ENCODE peak calls at places on chromosome 5, in six cellular contexts. P is psoas muscle; J is heart right ventricle; V is CD8-positive, alpha-beta T cell; W is iPS DF 6.9; Y is CD8-positive, alpha-beta memory T cell. Q is an unnamed sample.

GRCh38 chr5:10502130-10502529 is 60.5 kb downstream of the ROPN1L start:
- DNase-seq in P (no peak), J (no peak), V (no peak), W (no peak), Y (no peak), Q (no peak)

GRCh38 chr5:17172801-17173200 is 44.6 kb upstream of the BASP1 start:
- DNase-seq in P (no peak), J (no peak), V (no peak), W (no peak), Y (no peak), Q (no peak)

GRCh38 chr5:33994845-33995244 is 10.4 kb upstream of the SLC45A2 start:
- DNase-seq in P (no peak), J (no peak), V (no peak), W (no peak), Y (no peak), Q (no peak)

GRCh38 chr5:14190194-14191164 is 47.3 kb downstream of the TRIO start:
- DNase-seq in P (peak; percentile 55), J (no peak), V (no peak), W (no peak), Y (no peak), Q (no peak)

GRCh38 chr5:68739752-68740151 is 354.1 kb upstream of the SLC30A5 start:
- DNase-seq in P (no peak), J (no peak), V (no peak), W (no peak), Y (no peak), Q (no peak)

GRCh38 chr5:170681013-170681433 is 102.5 kb upstream of the GABRP start:
- DNase-seq in P (no peak), J (peak; percentile 21), V (no peak), W (peak; percentile 37), Y (no peak), Q (no peak)

GRCh38 chr5:143308726-143309125 is 94.8 kb downstream of the NR3C1 start:
- DNase-seq in P (no peak), J (no peak), V (no peak), W (no peak), Y (no peak), Q (no peak)

GRCh38 chr5:6773342-6774035 is 60.3 kb downstream of the TENT4A start:
- DNase-seq in P (no peak), J (no peak), V (no peak), W (no peak), Y (no peak), Q (no peak)

GRCh38 chr5:10401499-10401898 is 40.2 kb upstream of the ROPN1L start:
- DNase-seq in P (no peak), J (no peak), V (no peak), W (no peak), Y (no peak), Q (no peak)

GRCh38 chr5:68924490-68925145 is 169.2 kb upstream of the SLC30A5 start:
- DNase-seq in P (no peak), J (no peak), V (no peak), W (no peak), Y (no peak), Q (peak; percentile 33)

GRCh38 chr5:154493274-154493673 is 15.2 kb upstream of the HAND1 start:
- DNase-seq in P (no peak), J (no peak), V (no peak), W (no peak), Y (no peak), Q (no peak)

GRCh38 chr5:173383711-173384110 is 55.5 kb upstream of the STC2 start:
- DNase-seq in P (no peak), J (no peak), V (no peak), W (no peak), Y (no peak), Q (no peak)

GRCh38 chr5:119315516-119315949 is 40.3 kb upstream of the TNFAIP8 start:
- DNase-seq in P (no peak), J (no peak), V (peak; percentile 70), W (no peak), Y (peak; percentile 67), Q (no peak)

GRCh38 chr5:71744009-71744792 is 25.1 kb downstream of the CARTPT start:
- DNase-seq in P (no peak), J (no peak), V (no peak), W (no peak), Y (no peak), Q (no peak)

GRCh38 chr5:138605254-138605972 is 30.2 kb upstream of the HSPA9 start:
- DNase-seq in P (no peak), J (no peak), V (no peak), W (no peak), Y (no peak), Q (no peak)

GRCh38 chr5:43041669-43042175 is 1.6 kb upstream of the ANXA2R start:
- DNase-seq in P (peak; percentile 53), J (no peak), V (no peak), W (no peak), Y (no peak), Q (no peak)

GRCh38 chr5:140344683-140345423 is 1.6 kb downstream of the HBEGF start:
- DNase-seq in P (peak; percentile 46), J (no peak), V (no peak), W (no peak), Y (no peak), Q (no peak)

GRCh38 chr5:67289763-67290521 is 93.3 kb upstream of the CD180 start:
- DNase-seq in P (peak; percentile 33), J (no peak), V (no peak), W (no peak), Y (no peak), Q (no peak)

GRCh38 chr5:139342423-139342723 is 719 bp downstream of the PAIP2 start:
- DNase-seq in P (no peak), J (no peak), V (no peak), W (no peak), Y (no peak), Q (no peak)

GRCh38 chr5:36161317-36161716 is 9.4 kb downstream of the SKP2 start:
- DNase-seq in P (no peak), J (no peak), V (no peak), W (no peak), Y (no peak), Q (no peak)

GRCh38 chr5:125162714-125163113 is 416.3 kb upstream of the ZNF608 start:
- DNase-seq in P (no peak), J (no peak), V (no peak), W (no peak), Y (no peak), Q (no peak)

GRCh38 chr5:113474100-113474700 is 14.1 kb downstream of the MCC start:
- DNase-seq in P (no peak), J (no peak), V (no peak), W (no peak), Y (no peak), Q (no peak)

GRCh38 chr5:10577371-10578291 is 13.8 kb downstream of the ANKRD33B start:
- DNase-seq in P (peak; percentile 24), J (peak; percentile 30), V (no peak), W (no peak), Y (no peak), Q (no peak)

GRCh38 chr5:61327761-61328753 is 4.0 kb upstream of the ZSWIM6 start:
- DNase-seq in P (no peak), J (no peak), V (no peak), W (no peak), Y (no peak), Q (no peak)

GRCh38 chr5:176601901-176602300 is 8.1 kb downstream of the GPRIN1 start:
- DNase-seq in P (no peak), J (no peak), V (no peak), W (no peak), Y (no peak), Q (no peak)

GRCh38 chr5:62812653-62813329 is 234.2 kb downstream of the LRRC70 start:
- DNase-seq in P (no peak), J (no peak), V (no peak), W (no peak), Y (no peak), Q (no peak)

GRCh38 chr5:91121347-91121993 is 261.6 kb downstream of the ARRDC3 start:
- DNase-seq in P (no peak), J (no peak), V (no peak), W (no peak), Y (no peak), Q (no peak)

GRCh38 chr5:56669534-56670483 is 145.5 kb upstream of the MAP3K1 start:
- DNase-seq in P (peak; percentile 42), J (no peak), V (no peak), W (peak; percentile 35), Y (no peak), Q (no peak)

GRCh38 chr5:113806823-113807222 is 293.3 kb downstream of the YTHDC2 start:
- DNase-seq in P (peak; percentile 14), J (no peak), V (no peak), W (no peak), Y (no peak), Q (peak; percentile 18)

GRCh38 chr5:103111458-103111857 is 8.5 kb downstream of the GIN1 start:
- DNase-seq in P (no peak), J (no peak), V (no peak), W (no peak), Y (no peak), Q (no peak)
- H3K4me3 ChIP-seq in P (no peak overlapping the region), J (no peak overlapping the region), V (no peak overlapping the region), W (no peak overlapping the region), Y (no peak overlapping the region), Q (no peak overlapping the region)

GRCh38 chr5:3214838-3215374 is 380.7 kb upstream of the IRX1 start:
- DNase-seq in P (no peak), J (no peak), V (no peak), W (no peak), Y (no peak), Q (no peak)
- H3K4me1 ChIP-seq in P (no peaks in the 10 kb centered on the region), J (no peaks in the 10 kb centered on the region), V (no peaks in the 10 kb centered on the region), W (no peaks in the 10 kb centered on the region), Y (no peaks in the 10 kb centered on the region), Q (no peaks in the 10 kb centered on the region)

DNA sequence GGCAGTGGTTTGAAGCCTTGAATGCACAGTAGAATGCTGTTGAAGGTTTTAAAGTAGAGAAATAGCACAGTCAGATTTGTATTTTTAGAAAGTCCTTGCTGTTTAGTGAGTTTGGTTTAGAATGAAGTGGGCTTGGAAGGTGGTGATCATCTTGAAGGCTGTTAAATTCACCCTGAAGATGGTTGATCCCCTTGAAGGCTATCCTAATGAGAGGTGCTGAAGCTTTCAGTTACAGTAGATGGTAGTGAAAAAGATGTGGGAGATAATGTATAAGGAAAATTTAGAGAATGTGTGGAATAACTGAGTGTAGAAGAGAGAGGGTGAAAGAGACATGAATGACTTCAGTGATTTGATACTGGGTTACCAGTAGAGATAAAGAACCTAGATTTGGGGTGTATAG is 16.0 kb downstream of the TENT2 start:
- DNase-seq in P (no peak), J (no peak), V (no peak), W (no peak), Y (no peak), Q (no peak)
- H3K27ac ChIP-seq in P (peak overlapping the region; percentile 19), J (no peak overlapping the region), V (no peak overlapping the region), W (no peak overlapping the region), Y (no peak overlapping the region), Q (no peak overlapping the region)

GRCh38 chr5:1525624-1525985 is 1.8 kb upstream of the LPCAT1 start:
- DNase-seq in P (peak; percentile 7), J (no peak), V (no peak), W (no peak), Y (no peak), Q (no peak)

GRCh38 chr5:1523480-1523792 is 324 bp downstream of the LPCAT1 start:
- DNase-seq in P (no peak), J (no peak), V (no peak), W (no peak), Y (no peak), Q (no peak)

GRCh38 chr5:1523793-1524480 is at the start of gene LPCAT1:
- DNase-seq in P (peak; percentile 84), J (peak; percentile 88), V (peak; percentile 88), W (no peak), Y (peak; percentile 79), Q (peak; percentile 73)

GRCh38 chr5:1524799-1525623 is 1.3 kb upstream of the LPCAT1 start:
- DNase-seq in P (peak; percentile 17), J (no peak), V (peak; percentile 47), W (no peak), Y (peak; percentile 43), Q (peak; percentile 38)

GRCh38 chr5:1524481-1524798 is 680 bp upstream of the LPCAT1 start:
- DNase-seq in P (no peak), J (no peak), V (no peak), W (no peak), Y (no peak), Q (peak; percentile 22)
- H3K4me3 ChIP-seq in P (peak overlapping the region; percentile 87), J (peak overlapping the region; percentile 75), V (peak overlapping the region; percentile 57), W (peak overlapping the region; percentile 45), Y (peak overlapping the region; percentile 54), Q (peak overlapping the region; percentile 68)